ENCODE peak calls at places on chromosomes 5 and 9, in four cellular contexts. D is HL-60, C is GM12878, I is K562. E is an unnamed sample.
A peak's percentile ranks its signal among the peaks of the same experiment; 100 is the strongest.

GRCh38 chr5:321233-321725 is at the start of gene AHRR:
- DNase-seq in D (no peak), C (no peak), I (peak; percentile 92), E (peak; percentile 88)

GRCh38 chr5:122805481-122805880 is 30.6 kb downstream of the SNX2 start:
- DNase-seq in I (no peak), C (no peak), D (no peak), E (no peak)

GRCh38 chr5:56123531-56124243 is 109.4 kb downstream of the ANKRD55 start:
- DNase-seq in D (no peak), C (no peak), I (peak; percentile 93), E (no peak)

GRCh38 chr5:149990518-149991376 is 9.7 kb downstream of the TIGD6 start:
- DNase-seq in I (peak; percentile 69), D (peak; percentile 47), C (peak; percentile 26), E (peak; percentile 29)

GRCh38 chr5:579746-580366 is 32.3 kb upstream of the CEP72 start:
- DNase-seq in I (no peak), C (no peak), D (no peak), E (no peak)

GRCh38 chr5:36728697-36729543 is 122.5 kb downstream of the SLC1A3 start:
- DNase-seq in D (peak; percentile 52), C (no peak), I (peak; percentile 70), E (peak; percentile 37)

GRCh38 chr9:107975426-107976010 is 485.9 kb upstream of the KLF4 start:
- DNase-seq in C (no peak), D (no peak), I (no peak), E (no peak)

GRCh38 chr9:80866576-80867227 is 822.6 kb downstream of the TLE1 start:
- DNase-seq in D (no peak), C (no peak), I (no peak), E (no peak)

GRCh38 chr9:89021154-89021803 is 30.0 kb downstream of the S1PR3 start:
- DNase-seq in C (no peak), I (no peak), D (no peak), E (no peak)

GRCh38 chr9:7968642-7969041 is 169.1 kb upstream of the DMAC1 start:
- DNase-seq in D (no peak), I (no peak), C (no peak), E (no peak)

GRCh38 chr9:126613656-126614055 is at the start of gene LMX1B:
- DNase-seq in C (no peak), I (no peak), D (no peak), E (peak; percentile 26)

GRCh38 chr5:82164957-82165698 is 113.0 kb downstream of the RPS23 start:
- DNase-seq in C (no peak), D (no peak), I (no peak), E (no peak)

GRCh38 chr9:90368241-90368640 is 274.4 kb downstream of the DIRAS2 start:
- DNase-seq in D (no peak), I (no peak), C (no peak), E (no peak)

GRCh38 chr9:127065592-127065991 is 56.8 kb downstream of the ANGPTL2 start:
- DNase-seq in I (no peak), D (no peak), C (no peak), E (no peak)

GRCh38 chr5:136021016-136021405 is 7.8 kb upstream of the TGFBI start:
- DNase-seq in D (no peak), C (no peak), I (peak; percentile 26), E (no peak)

GRCh38 chr9:86034863-86035734 is 64.3 kb downstream of the GOLM1 start:
- DNase-seq in I (peak; percentile 26), C (no peak), D (peak; percentile 16), E (peak; percentile 42)

GRCh38 chr9:116002624-116003023 is 151.0 kb upstream of the PAPPA start:
- DNase-seq in I (no peak), C (no peak), D (no peak), E (no peak)

GRCh38 chr9:13181652-13182051 is 97.8 kb downstream of the MPDZ start:
- DNase-seq in C (no peak), D (no peak), I (no peak), E (no peak)

GRCh38 chr5:179187681-179188575 is 127.8 kb downstream of the ZNF354C start:
- DNase-seq in D (no peak), I (no peak), C (no peak), E (no peak)

GRCh38 chr9:99269429-99269828 is 47.3 kb downstream of the SEC61B start:
- DNase-seq in D (no peak), I (no peak), C (no peak), E (no peak)

GRCh38 chr9:34684145-34684544 is 6.9 kb downstream of the CCL19 start:
- DNase-seq in I (no peak), D (no peak), C (no peak), E (no peak)
- TF ChIP-seq SPI1 in I (no peak), D (no peak), C (no peak), E (no peak)

DNA sequence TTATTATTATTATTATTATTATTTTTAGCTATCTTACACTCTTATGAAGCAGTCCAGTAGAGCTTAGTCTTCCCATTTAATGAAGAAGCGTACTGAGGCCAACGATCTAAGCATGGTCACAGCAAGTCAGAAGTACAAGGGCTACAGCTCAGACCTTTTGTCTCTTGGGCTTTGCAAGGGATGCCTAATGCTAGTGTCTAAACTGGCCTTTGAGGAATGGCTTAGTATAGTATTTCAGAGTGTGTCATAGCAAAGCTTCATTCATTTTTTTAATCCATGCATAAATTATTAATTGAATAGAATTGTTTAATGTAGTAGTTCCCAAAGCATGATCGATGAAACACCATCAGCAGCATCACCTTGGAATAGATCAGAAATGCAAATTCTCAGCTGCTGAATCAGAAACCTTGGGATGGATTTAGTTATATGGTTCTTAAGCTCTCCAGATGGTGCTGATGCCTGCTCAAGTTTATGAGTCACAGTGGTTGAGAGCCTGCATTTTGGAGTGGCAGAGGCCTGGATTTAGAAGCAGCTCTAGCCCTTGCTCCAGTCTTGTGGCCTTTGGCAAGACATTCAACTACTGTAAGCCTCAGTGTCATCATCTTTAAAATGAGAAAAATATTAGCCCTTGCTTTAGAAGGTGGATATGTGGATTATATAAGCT is 6.1 kb downstream of the IL12B start:
- DNase-seq in C (no peak), D (no peak), I (no peak), E (no peak)
- TF ChIP-seq SPI1 in C (no peak), D (no peak), I (no peak), E (no peak)

GRCh38 chr9:134647359-134648115 is 5.9 kb downstream of the COL5A1 start:
- DNase-seq in I (no peak), D (no peak), C (no peak), E (no peak)

GRCh38 chr9:134642385-134643181 is 980 bp downstream of the COL5A1 start:
- DNase-seq in C (no peak), I (no peak), D (no peak), E (no peak)

GRCh38 chr9:134643306-134643705 is 1.7 kb downstream of the COL5A1 start:
- DNase-seq in D (no peak), I (no peak), C (no peak), E (no peak)

GRCh38 chr9:134645607-134646365 is 4.2 kb downstream of the COL5A1 start:
- DNase-seq in C (no peak), D (no peak), I (no peak), E (no peak)

GRCh38 chr9:134644715-134645606 is 3.4 kb downstream of the COL5A1 start:
- DNase-seq in I (peak; percentile 67), C (no peak), D (no peak), E (no peak)
- TF ChIP-seq SPI1 in I (no peak), C (no peak), D (no peak), E (no peak)

GRCh38 chr5:113614191-113614590 is 100.7 kb downstream of the YTHDC2 start:
- DNase-seq in I (no peak), D (no peak), C (no peak), E (no peak)
- TF ChIP-seq SPI1 in I (no peak), D (no peak), C (no peak), E (no peak)

DNA sequence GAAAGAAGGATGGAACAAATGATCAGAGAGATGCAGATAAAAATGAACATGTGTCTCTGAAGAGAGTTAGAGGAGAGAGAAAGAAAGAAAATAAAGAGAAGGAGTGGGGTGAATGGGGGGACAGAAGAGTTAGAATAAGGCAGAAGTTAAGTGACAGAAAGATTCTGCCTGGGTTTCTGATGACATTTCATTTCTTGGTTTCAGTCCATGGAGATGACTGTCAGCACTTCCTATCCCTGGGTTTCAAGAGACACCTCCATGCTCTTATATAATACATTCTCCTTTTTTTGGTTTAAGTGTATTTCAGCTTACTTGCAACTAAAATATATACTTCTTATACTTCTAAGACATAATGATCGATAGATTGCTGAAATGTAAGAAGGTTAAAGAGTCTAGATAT is 213.0 kb upstream of the IL12B start:
- DNase-seq in I (no peak), D (no peak), C (no peak), E (no peak)
- TF ChIP-seq SPI1 in I (no peak), D (no peak), C (no peak), E (no peak)

GRCh38 chr5:166091931-166092330 is 2199.5 kb upstream of the WWC1 start:
- DNase-seq in C (no peak), I (no peak), D (no peak), E (no peak)
- TF ChIP-seq SPI1 in C (no peak), I (no peak), D (no peak), E (no peak)

GRCh38 chr5:9207820-9208418 is 338.0 kb downstream of the SEMA5A start:
- DNase-seq in C (no peak), I (peak; percentile 33), D (no peak), E (no peak)
- TF ChIP-seq SPI1 in C (no peak), I (no peak), D (no peak), E (no peak)

DNA sequence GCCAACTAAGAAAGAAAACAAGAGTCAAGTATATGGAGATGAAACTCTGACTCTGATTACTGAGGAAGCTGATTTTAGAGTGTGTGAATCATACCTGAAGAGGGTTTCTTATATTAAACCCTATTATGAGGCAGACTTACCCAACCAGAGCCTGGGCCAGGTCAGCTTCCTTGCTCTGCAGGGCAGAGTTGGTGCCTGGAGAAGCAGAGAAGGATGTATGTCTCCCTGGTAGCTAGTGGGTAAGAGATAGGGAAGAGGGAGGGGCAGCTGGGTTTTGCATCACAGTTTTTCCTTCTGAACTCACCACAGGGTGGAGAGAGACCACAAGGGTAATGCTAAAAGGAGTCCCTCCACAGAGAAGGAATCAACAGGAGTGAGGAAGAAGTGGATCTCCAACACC is 104.1 kb downstream of the CMYA5 start:
- DNase-seq in C (no peak), I (no peak), D (peak; percentile 0), E (no peak)
- TF ChIP-seq SPI1 in C (no peak), I (no peak), D (no peak), E (no peak)

DNA sequence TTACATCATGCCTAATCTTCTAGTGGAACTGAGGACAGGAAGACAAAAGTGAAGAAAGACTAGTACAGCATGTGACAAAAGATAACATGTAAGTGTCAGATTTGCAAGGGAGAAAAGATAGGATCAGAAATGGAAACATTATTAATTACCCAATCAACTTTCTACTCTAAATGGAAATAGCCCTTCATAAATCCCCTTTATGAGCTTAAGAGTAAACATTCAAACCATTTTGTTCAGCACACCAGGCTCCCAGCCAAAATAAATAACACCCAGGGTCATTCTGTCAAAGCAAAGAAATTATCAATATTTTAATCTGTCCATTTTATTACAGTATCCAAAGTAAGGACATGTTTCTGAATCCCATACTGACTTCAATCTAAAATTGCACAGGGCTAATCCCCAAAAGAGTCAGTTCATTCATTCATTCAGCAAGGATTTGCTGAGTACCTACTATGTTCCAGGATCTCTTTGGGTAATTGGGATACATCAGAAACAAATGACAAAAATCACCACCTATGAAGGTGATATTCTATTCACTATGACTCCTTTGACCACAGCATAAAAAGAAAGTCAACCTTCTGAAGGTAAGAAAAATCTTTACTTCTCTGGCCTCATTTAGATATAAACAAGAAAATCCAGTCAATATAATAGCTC is 5.3 kb downstream of the PRELID2 start:
- DNase-seq in C (no peak), D (no peak), I (no peak), E (no peak)
- TF ChIP-seq SPI1 in C (no peak), D (no peak), I (no peak), E (no peak)